ENCODE peak calls at places on chromosomes 13 and 19, in four cellular contexts. L, T, H and W are unnamed samples.

GRCh38 chr19:7746903-7747884 is at the start of gene CD209:
- DNase-seq in L (no peak), T (no peak), H (no peak), W (no peak)

GRCh38 chr13:98187155-98187726 is 10.2 kb upstream of the RNF113B start:
- DNase-seq in L (no peak), T (no peak), H (no peak), W (no peak)

GRCh38 chr13:24304620-24305019 is 4.8 kb upstream of the C1QTNF9 start:
- DNase-seq in L (no peak), T (no peak), H (no peak), W (no peak)

GRCh38 chr13:97240789-97241734 is 18.9 kb downstream of the MBNL2 start:
- DNase-seq in L (no peak), T (no peak), H (no peak), W (no peak)

GRCh38 chr19:13850910-13851753 is 25.8 kb upstream of the NANOS3 start:
- DNase-seq in L (peak), T (peak), H (peak), W (no peak)

GRCh38 chr19:46693760-46694159 is 23.2 kb downstream of the PRKD2 start:
- DNase-seq in L (no peak), T (no peak), H (no peak), W (no peak)

GRCh38 chr13:102128216-102128800 is 273.5 kb downstream of the FGF14 start:
- DNase-seq in L (no peak), T (no peak), H (no peak), W (no peak)

GRCh38 chr19:52190679-52191293 is 934 bp downstream of the PPP2R1A start:
- DNase-seq in L (peak), T (peak), H (peak), W (peak)

GRCh38 chr19:36139120-36139472 is 770 bp upstream of the CAPNS1 start:
- DNase-seq in L (no peak), T (no peak), H (no peak), W (no peak)

GRCh38 chr19:15320118-15320517 is 12.2 kb downstream of the BRD4 start:
- DNase-seq in L (no peak), T (no peak), H (no peak), W (no peak)

GRCh38 chr19:19531951-19532805 is 3.5 kb downstream of the YJEFN3 start:
- DNase-seq in L (peak), T (peak), H (peak), W (no peak)

GRCh38 chr19:3358919-3359849 is 7.2 kb upstream of the NFIC start:
- DNase-seq in L (peak), T (peak), H (no peak), W (no peak)

GRCh38 chr19:48174445-48175030 is 4.1 kb downstream of the ZSWIM9 start:
- DNase-seq in L (no peak), T (no peak), H (no peak), W (no peak)

GRCh38 chr19:2805261-2805900 is 14.3 kb upstream of the ZNF554 start:
- DNase-seq in L (no peak), T (no peak), H (no peak), W (no peak)

GRCh38 chr13:43364210-43365041 is 341.0 kb downstream of the DNAJC15 start:
- DNase-seq in L (no peak), T (no peak), H (no peak), W (no peak)

GRCh38 chr19:7257148-7258041 is 36.8 kb downstream of the INSR start:
- DNase-seq in L (peak), T (peak), H (peak), W (peak)

GRCh38 chr13:52048516-52048915 is 24.0 kb downstream of the UTP14C start:
- DNase-seq in L (no peak), T (no peak), H (no peak), W (no peak)

GRCh38 chr13:29961036-29961685 is 110.7 kb upstream of the UBL3 start:
- DNase-seq in L (no peak), T (no peak), H (no peak), W (no peak)

GRCh38 chr13:30748717-30749116 is 13.4 kb downstream of the ALOX5AP start:
- DNase-seq in L (no peak), T (no peak), H (no peak), W (no peak)

GRCh38 chr13:54637377-54637776 is 1608.8 kb downstream of the OLFM4 start:
- DNase-seq in L (no peak), T (no peak), H (peak), W (peak)

GRCh38 chr13:24668511-24668910 is 11.7 kb upstream of the ATP12A start:
- DNase-seq in L (no peak), T (no peak), H (no peak), W (no peak)

DNA sequence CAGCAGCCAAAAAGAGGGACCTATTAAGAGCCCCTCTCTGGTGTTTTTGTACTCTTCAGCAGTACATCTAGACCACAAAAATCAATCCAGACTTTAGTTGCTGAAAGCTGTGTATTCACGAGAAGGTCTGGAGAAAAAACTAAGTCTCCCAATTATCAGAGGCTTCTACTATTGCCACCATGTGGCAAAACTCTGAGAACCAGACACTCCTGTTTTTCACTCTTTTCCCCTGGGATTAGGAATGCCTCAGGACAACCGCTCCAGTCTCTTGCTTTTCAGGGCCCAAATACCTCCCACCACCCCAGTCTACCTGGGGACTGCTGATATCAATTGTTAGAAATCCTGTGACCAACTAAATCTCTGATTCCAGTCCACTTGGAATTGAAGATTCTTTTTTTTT is 30.1 kb upstream of the OBI1 start:
- DNase-seq in L (no peak), T (no peak), H (no peak), W (no peak)
- TF ChIP-seq CTCF in L (no peak), T (no peak), H (peak), W (peak)

GRCh38 chr13:110617326-110618072 is 2.2 kb downstream of the NAXD start:
- DNase-seq in L (peak), T (no peak), H (no peak), W (peak)
- H3K4me3 ChIP-seq in L (no peak), T (no peak), H (peak), W (peak)

GRCh38 chr19:34237283-34237682 is 17.1 kb upstream of the GARRE1 start:
- DNase-seq in L (no peak), T (no peak), H (no peak), W (no peak)

GRCh38 chr19:34237939-34238338 is 16.4 kb upstream of the GARRE1 start:
- DNase-seq in L (no peak), T (no peak), H (no peak), W (no peak)

GRCh38 chr19:34244611-34245299 is 9.6 kb upstream of the GARRE1 start:
- DNase-seq in L (no peak), T (no peak), H (no peak), W (no peak)

GRCh38 chr19:34243876-34244578 is 10.3 kb upstream of the GARRE1 start:
- DNase-seq in L (no peak), T (no peak), H (no peak), W (no peak)

DNA sequence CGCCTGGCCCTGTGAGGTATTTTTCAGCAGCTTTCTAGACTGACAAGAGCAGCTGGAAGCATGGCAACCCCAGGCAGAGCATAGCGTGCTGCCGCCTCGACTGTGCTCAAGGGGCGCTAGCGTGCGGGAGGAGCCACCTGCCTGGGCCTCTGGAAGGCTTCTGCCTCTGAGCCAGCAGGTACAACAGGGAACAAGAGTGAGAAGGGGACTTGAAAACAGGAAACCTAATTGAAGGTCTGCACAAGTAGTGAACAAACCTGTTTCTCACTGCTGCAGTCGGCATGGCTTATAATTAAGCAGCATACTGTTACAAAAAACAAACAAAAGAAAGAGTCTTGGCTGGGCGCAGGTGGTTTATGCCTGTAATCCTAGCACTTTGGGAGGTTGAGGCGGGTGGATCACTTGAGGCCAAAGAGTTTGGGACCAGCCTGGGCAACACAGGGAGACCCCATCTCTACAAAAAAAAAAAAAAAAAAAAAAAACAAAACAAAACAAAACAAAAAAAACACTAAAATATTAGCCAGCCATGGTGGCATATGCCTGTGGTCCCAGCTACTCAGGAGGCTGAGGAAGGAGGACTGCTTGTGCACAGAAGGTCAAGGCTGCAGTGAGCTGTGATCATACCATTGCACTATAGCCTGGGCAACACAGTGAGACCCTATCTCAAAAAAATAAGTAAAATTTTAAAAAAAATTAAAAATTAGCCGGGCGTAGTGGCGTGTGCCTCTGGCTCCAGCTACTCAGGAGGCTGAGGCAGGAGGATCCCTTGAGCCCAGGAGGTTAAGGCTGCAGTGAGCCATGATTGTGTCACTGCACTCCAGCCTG is 12.6 kb upstream of the GARRE1 start:
- DNase-seq in L (peak), T (no peak), H (peak), W (peak)
- TF ChIP-seq CTCF in L (peak), T (no peak), H (peak), W (peak)

DNA sequence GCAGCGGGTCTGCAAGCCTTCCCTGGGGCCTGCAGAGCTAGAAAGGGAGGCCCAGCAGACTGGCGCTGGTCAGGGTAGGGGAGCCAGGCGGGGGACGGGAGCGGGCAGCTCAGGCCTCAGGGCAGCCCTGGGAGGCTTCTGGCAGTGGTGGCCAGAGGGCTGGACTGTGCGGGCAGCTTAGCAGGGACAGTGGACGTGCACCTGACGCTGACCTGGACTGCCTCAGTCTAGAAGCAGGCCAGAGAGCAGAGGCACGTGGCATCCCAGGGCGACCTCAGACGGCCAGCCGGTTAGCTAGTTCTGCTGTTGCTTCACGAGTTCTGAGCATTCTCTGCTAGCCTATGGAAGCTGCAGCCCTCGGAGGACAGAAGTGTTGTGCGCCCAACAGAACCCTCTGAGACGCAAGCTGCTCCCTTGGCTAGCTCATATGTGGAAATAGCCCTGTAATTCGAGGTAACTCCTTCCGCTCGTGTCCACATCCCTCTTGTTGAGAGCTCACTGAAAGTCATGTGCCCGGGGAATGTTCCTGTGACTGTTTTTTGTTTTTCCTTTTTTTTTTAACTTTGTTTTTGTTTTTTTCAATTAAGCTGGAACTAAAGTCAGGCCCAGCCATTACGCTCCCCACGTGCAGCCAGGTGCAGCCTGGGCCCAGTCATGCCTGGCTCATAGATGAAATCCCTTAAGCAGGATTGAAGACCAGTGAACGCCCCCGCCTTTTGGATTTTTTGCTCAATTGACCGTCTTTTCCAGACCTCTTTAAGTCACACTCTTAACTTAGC is 1.9 kb upstream of the FAM174C start:
- DNase-seq in L (no peak), T (peak), H (no peak), W (no peak)
- H3K4me3 ChIP-seq in L (peak), T (no peak), H (no peak), W (peak)

DNA sequence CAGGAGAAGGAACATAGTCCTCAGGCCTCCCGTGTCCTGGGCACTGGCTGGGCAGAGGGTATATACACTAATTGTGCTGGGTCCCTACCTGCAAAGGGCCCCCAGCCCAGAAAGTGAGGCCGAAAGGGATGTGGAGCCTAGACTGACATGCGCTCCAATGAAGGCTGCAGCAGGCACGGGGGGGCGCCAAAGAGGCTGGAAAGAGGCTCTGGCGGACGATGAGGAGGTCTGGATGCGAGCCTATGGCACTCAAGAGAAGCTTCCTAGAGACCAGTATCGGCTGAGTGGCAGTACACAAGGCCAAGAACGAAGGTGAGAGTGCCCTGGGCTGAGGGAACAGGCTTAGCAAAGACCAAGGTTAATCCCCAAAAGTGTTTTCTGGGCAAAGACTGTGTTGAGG is 16.6 kb downstream of the VRK3 start:
- DNase-seq in L (no peak), T (no peak), H (no peak), W (no peak)
- TF ChIP-seq CTCF in L (no peak), T (no peak), H (peak), W (peak)

GRCh38 chr13:110873639-110874507 is 41.0 kb downstream of the ANKRD10 start:
- DNase-seq in L (no peak), T (no peak), H (no peak), W (no peak)

GRCh38 chr13:110872768-110873638 is 41.9 kb downstream of the ANKRD10 start:
- DNase-seq in L (no peak), T (peak), H (no peak), W (no peak)

GRCh38 chr13:110874508-110874960 is 40.3 kb downstream of the ANKRD10 start:
- DNase-seq in L (peak), T (peak), H (peak), W (no peak)

GRCh38 chr13:110876592-110876991 is 38.3 kb downstream of the ANKRD10 start:
- DNase-seq in L (no peak), T (no peak), H (no peak), W (no peak)

GRCh38 chr13:110875243-110875642 is 39.6 kb downstream of the ANKRD10 start:
- DNase-seq in L (no peak), T (no peak), H (no peak), W (no peak)
- H3K4me3 ChIP-seq in L (peak), T (no peak), H (peak), W (no peak)